ENCODE peak calls at places on chromosomes 7 and 10, in ten cellular contexts. One of them, this sample, is unnamed.

GRCh38 chr10:90966146-90966545 is 45.3 kb upstream of the ANKRD1 start:
- DNase-seq in putamen: no peak
- DNase-seq in stimulated activated CD8-positive, alpha-beta memory T cell treated with anti-CD3 and anti-CD28 coated beads, Interleukin-4, amount 100 ng/mL, for 24 hours: no peak
- DNase-seq in neuronal stem cell: no peak
- DNase-seq in cardiac muscle cell: no peak
- DNase-seq in activated T-cell treated with anti-CD3 and anti-CD28 coated beads, Interleukin-2, amount 50 U/mL, for 72 hours: no peak
- DNase-seq in aorta: no peak
- DNase-seq in NCI-H1105 treated with DMSO at 0.1 percent for 48 hours: no peak
- DNase-seq in H1: no peak
- DNase-seq in nephron progenitor cell: no peak
- DNase-seq in this sample: no peak

GRCh38 chr7:43956022-43956421 is 29.8 kb downstream of the UBE2D4 start:
- DNase-seq in cardiac muscle cell: no peak
- DNase-seq in nephron progenitor cell: no peak
- DNase-seq in activated T-cell treated with anti-CD3 and anti-CD28 coated beads, Interleukin-2, amount 50 U/mL, for 72 hours: no peak
- DNase-seq in neuronal stem cell: no peak
- DNase-seq in NCI-H1105 treated with DMSO at 0.1 percent for 48 hours: no peak
- DNase-seq in aorta: no peak
- DNase-seq in putamen: no peak
- DNase-seq in stimulated activated CD8-positive, alpha-beta memory T cell treated with anti-CD3 and anti-CD28 coated beads, Interleukin-4, amount 100 ng/mL, for 24 hours: no peak
- DNase-seq in H1: no peak
- DNase-seq in this sample: no peak

GRCh38 chr10:86968271-86968993 is at the start of gene ADIRF:
- DNase-seq in activated T-cell treated with anti-CD3 and anti-CD28 coated beads, Interleukin-2, amount 50 U/mL, for 72 hours: no peak
- DNase-seq in H1: peak
- DNase-seq in neuronal stem cell: no peak
- DNase-seq in putamen: no peak
- DNase-seq in aorta: peak
- DNase-seq in NCI-H1105 treated with DMSO at 0.1 percent for 48 hours: no peak
- DNase-seq in nephron progenitor cell: no peak
- DNase-seq in stimulated activated CD8-positive, alpha-beta memory T cell treated with anti-CD3 and anti-CD28 coated beads, Interleukin-4, amount 100 ng/mL, for 24 hours: no peak
- DNase-seq in cardiac muscle cell: no peak
- DNase-seq in this sample: peak

GRCh38 chr10:133476641-133476990 is 22.9 kb downstream of the SCART1 start:
- DNase-seq in stimulated activated CD8-positive, alpha-beta memory T cell treated with anti-CD3 and anti-CD28 coated beads, Interleukin-4, amount 100 ng/mL, for 24 hours: no peak
- DNase-seq in cardiac muscle cell: no peak
- DNase-seq in nephron progenitor cell: no peak
- DNase-seq in neuronal stem cell: no peak
- DNase-seq in aorta: no peak
- DNase-seq in H1: no peak
- DNase-seq in NCI-H1105 treated with DMSO at 0.1 percent for 48 hours: no peak
- DNase-seq in putamen: no peak
- DNase-seq in activated T-cell treated with anti-CD3 and anti-CD28 coated beads, Interleukin-2, amount 50 U/mL, for 72 hours: no peak
- DNase-seq in this sample: no peak

GRCh38 chr7:55074008-55074499 is 55.2 kb downstream of the EGFR start:
- DNase-seq in cardiac muscle cell: no peak
- DNase-seq in nephron progenitor cell: no peak
- DNase-seq in neuronal stem cell: no peak
- DNase-seq in H1: no peak
- DNase-seq in activated T-cell treated with anti-CD3 and anti-CD28 coated beads, Interleukin-2, amount 50 U/mL, for 72 hours: peak
- DNase-seq in NCI-H1105 treated with DMSO at 0.1 percent for 48 hours: no peak
- DNase-seq in stimulated activated CD8-positive, alpha-beta memory T cell treated with anti-CD3 and anti-CD28 coated beads, Interleukin-4, amount 100 ng/mL, for 24 hours: no peak
- DNase-seq in aorta: no peak
- DNase-seq in putamen: no peak
- DNase-seq in this sample: no peak

GRCh38 chr10:128633864-128634541 is 507.8 kb upstream of the MKI67 start:
- DNase-seq in putamen: no peak
- DNase-seq in H1: peak
- DNase-seq in cardiac muscle cell: peak
- DNase-seq in aorta: no peak
- DNase-seq in stimulated activated CD8-positive, alpha-beta memory T cell treated with anti-CD3 and anti-CD28 coated beads, Interleukin-4, amount 100 ng/mL, for 24 hours: no peak
- DNase-seq in nephron progenitor cell: no peak
- DNase-seq in neuronal stem cell: no peak
- DNase-seq in NCI-H1105 treated with DMSO at 0.1 percent for 48 hours: no peak
- DNase-seq in activated T-cell treated with anti-CD3 and anti-CD28 coated beads, Interleukin-2, amount 50 U/mL, for 72 hours: no peak
- DNase-seq in this sample: no peak

GRCh38 chr10:60314306-60314940 is 75.3 kb downstream of the ANK3 start:
- DNase-seq in nephron progenitor cell: no peak
- DNase-seq in putamen: no peak
- DNase-seq in cardiac muscle cell: no peak
- DNase-seq in NCI-H1105 treated with DMSO at 0.1 percent for 48 hours: no peak
- DNase-seq in aorta: no peak
- DNase-seq in stimulated activated CD8-positive, alpha-beta memory T cell treated with anti-CD3 and anti-CD28 coated beads, Interleukin-4, amount 100 ng/mL, for 24 hours: no peak
- DNase-seq in activated T-cell treated with anti-CD3 and anti-CD28 coated beads, Interleukin-2, amount 50 U/mL, for 72 hours: no peak
- DNase-seq in H1: no peak
- DNase-seq in neuronal stem cell: no peak
- DNase-seq in this sample: no peak

GRCh38 chr10:84205049-84205852 is 10.9 kb downstream of the CDHR1 start:
- DNase-seq in nephron progenitor cell: peak
- DNase-seq in neuronal stem cell: peak
- DNase-seq in activated T-cell treated with anti-CD3 and anti-CD28 coated beads, Interleukin-2, amount 50 U/mL, for 72 hours: peak
- DNase-seq in NCI-H1105 treated with DMSO at 0.1 percent for 48 hours: peak
- DNase-seq in putamen: peak
- DNase-seq in H1: peak
- DNase-seq in aorta: no peak
- DNase-seq in stimulated activated CD8-positive, alpha-beta memory T cell treated with anti-CD3 and anti-CD28 coated beads, Interleukin-4, amount 100 ng/mL, for 24 hours: peak
- DNase-seq in cardiac muscle cell: peak
- DNase-seq in this sample: no peak

GRCh38 chr10:71236286-71236685 is 23.9 kb downstream of the UNC5B start:
- DNase-seq in neuronal stem cell: no peak
- DNase-seq in stimulated activated CD8-positive, alpha-beta memory T cell treated with anti-CD3 and anti-CD28 coated beads, Interleukin-4, amount 100 ng/mL, for 24 hours: no peak
- DNase-seq in H1: no peak
- DNase-seq in activated T-cell treated with anti-CD3 and anti-CD28 coated beads, Interleukin-2, amount 50 U/mL, for 72 hours: no peak
- DNase-seq in nephron progenitor cell: peak
- DNase-seq in putamen: no peak
- DNase-seq in aorta: no peak
- DNase-seq in cardiac muscle cell: peak
- DNase-seq in NCI-H1105 treated with DMSO at 0.1 percent for 48 hours: no peak
- DNase-seq in this sample: no peak

GRCh38 chr10:75030371-75030770 is 81.1 kb upstream of the SAMD8 start:
- DNase-seq in aorta: no peak
- DNase-seq in activated T-cell treated with anti-CD3 and anti-CD28 coated beads, Interleukin-2, amount 50 U/mL, for 72 hours: no peak
- DNase-seq in nephron progenitor cell: no peak
- DNase-seq in NCI-H1105 treated with DMSO at 0.1 percent for 48 hours: no peak
- DNase-seq in neuronal stem cell: no peak
- DNase-seq in stimulated activated CD8-positive, alpha-beta memory T cell treated with anti-CD3 and anti-CD28 coated beads, Interleukin-4, amount 100 ng/mL, for 24 hours: no peak
- DNase-seq in cardiac muscle cell: no peak
- DNase-seq in putamen: no peak
- DNase-seq in H1: no peak
- DNase-seq in this sample: no peak

GRCh38 chr7:90766814-90767564 is 170.9 kb downstream of the CDK14 start:
- DNase-seq in nephron progenitor cell: peak
- DNase-seq in H1: no peak
- DNase-seq in activated T-cell treated with anti-CD3 and anti-CD28 coated beads, Interleukin-2, amount 50 U/mL, for 72 hours: no peak
- DNase-seq in putamen: no peak
- DNase-seq in aorta: peak
- DNase-seq in NCI-H1105 treated with DMSO at 0.1 percent for 48 hours: no peak
- DNase-seq in cardiac muscle cell: peak
- DNase-seq in neuronal stem cell: peak
- DNase-seq in stimulated activated CD8-positive, alpha-beta memory T cell treated with anti-CD3 and anti-CD28 coated beads, Interleukin-4, amount 100 ng/mL, for 24 hours: no peak
- DNase-seq in this sample: no peak

GRCh38 chr7:55066479-55066878 is 47.7 kb downstream of the EGFR start:
- DNase-seq in stimulated activated CD8-positive, alpha-beta memory T cell treated with anti-CD3 and anti-CD28 coated beads, Interleukin-4, amount 100 ng/mL, for 24 hours: no peak
- DNase-seq in neuronal stem cell: no peak
- DNase-seq in H1: no peak
- DNase-seq in cardiac muscle cell: no peak
- DNase-seq in NCI-H1105 treated with DMSO at 0.1 percent for 48 hours: no peak
- DNase-seq in nephron progenitor cell: no peak
- DNase-seq in activated T-cell treated with anti-CD3 and anti-CD28 coated beads, Interleukin-2, amount 50 U/mL, for 72 hours: no peak
- DNase-seq in aorta: no peak
- DNase-seq in putamen: no peak
- DNase-seq in this sample: no peak

GRCh38 chr7:119896386-119896785 is 376.6 kb upstream of the KCND2 start:
- DNase-seq in NCI-H1105 treated with DMSO at 0.1 percent for 48 hours: no peak
- DNase-seq in cardiac muscle cell: no peak
- DNase-seq in H1: no peak
- DNase-seq in stimulated activated CD8-positive, alpha-beta memory T cell treated with anti-CD3 and anti-CD28 coated beads, Interleukin-4, amount 100 ng/mL, for 24 hours: no peak
- DNase-seq in activated T-cell treated with anti-CD3 and anti-CD28 coated beads, Interleukin-2, amount 50 U/mL, for 72 hours: no peak
- DNase-seq in putamen: no peak
- DNase-seq in aorta: no peak
- DNase-seq in neuronal stem cell: no peak
- DNase-seq in nephron progenitor cell: no peak
- DNase-seq in this sample: no peak

GRCh38 chr7:48209004-48209600 is 37.8 kb downstream of the ABCA13 start:
- DNase-seq in nephron progenitor cell: no peak
- DNase-seq in neuronal stem cell: no peak
- DNase-seq in NCI-H1105 treated with DMSO at 0.1 percent for 48 hours: no peak
- DNase-seq in activated T-cell treated with anti-CD3 and anti-CD28 coated beads, Interleukin-2, amount 50 U/mL, for 72 hours: no peak
- DNase-seq in putamen: no peak
- DNase-seq in aorta: no peak
- DNase-seq in stimulated activated CD8-positive, alpha-beta memory T cell treated with anti-CD3 and anti-CD28 coated beads, Interleukin-4, amount 100 ng/mL, for 24 hours: no peak
- DNase-seq in H1: no peak
- DNase-seq in cardiac muscle cell: no peak
- DNase-seq in this sample: no peak

GRCh38 chr7:105800442-105800841 is 76.0 kb downstream of the ATXN7L1 start:
- DNase-seq in neuronal stem cell: no peak
- DNase-seq in NCI-H1105 treated with DMSO at 0.1 percent for 48 hours: no peak
- DNase-seq in aorta: no peak
- DNase-seq in activated T-cell treated with anti-CD3 and anti-CD28 coated beads, Interleukin-2, amount 50 U/mL, for 72 hours: peak
- DNase-seq in putamen: no peak
- DNase-seq in cardiac muscle cell: no peak
- DNase-seq in stimulated activated CD8-positive, alpha-beta memory T cell treated with anti-CD3 and anti-CD28 coated beads, Interleukin-4, amount 100 ng/mL, for 24 hours: no peak
- DNase-seq in nephron progenitor cell: no peak
- DNase-seq in H1: no peak
- DNase-seq in this sample: no peak

GRCh38 chr10:80540644-80541143 is 3.0 kb downstream of the SH2D4B start:
- DNase-seq in nephron progenitor cell: no peak
- DNase-seq in H1: no peak
- DNase-seq in cardiac muscle cell: no peak
- DNase-seq in activated T-cell treated with anti-CD3 and anti-CD28 coated beads, Interleukin-2, amount 50 U/mL, for 72 hours: no peak
- DNase-seq in neuronal stem cell: no peak
- DNase-seq in NCI-H1105 treated with DMSO at 0.1 percent for 48 hours: no peak
- DNase-seq in stimulated activated CD8-positive, alpha-beta memory T cell treated with anti-CD3 and anti-CD28 coated beads, Interleukin-4, amount 100 ng/mL, for 24 hours: no peak
- DNase-seq in putamen: no peak
- DNase-seq in aorta: no peak
- DNase-seq in this sample: no peak

GRCh38 chr7:21939858-21940322 is 5.8 kb downstream of the CDCA7L start:
- DNase-seq in activated T-cell treated with anti-CD3 and anti-CD28 coated beads, Interleukin-2, amount 50 U/mL, for 72 hours: no peak
- DNase-seq in cardiac muscle cell: no peak
- DNase-seq in putamen: no peak
- DNase-seq in aorta: no peak
- DNase-seq in H1: no peak
- DNase-seq in neuronal stem cell: no peak
- DNase-seq in stimulated activated CD8-positive, alpha-beta memory T cell treated with anti-CD3 and anti-CD28 coated beads, Interleukin-4, amount 100 ng/mL, for 24 hours: no peak
- DNase-seq in nephron progenitor cell: no peak
- DNase-seq in NCI-H1105 treated with DMSO at 0.1 percent for 48 hours: no peak
- DNase-seq in this sample: no peak

GRCh38 chr7:88477957-88478356 is 171.3 kb upstream of the STEAP4 start:
- DNase-seq in H1: no peak
- DNase-seq in NCI-H1105 treated with DMSO at 0.1 percent for 48 hours: no peak
- DNase-seq in putamen: no peak
- DNase-seq in nephron progenitor cell: no peak
- DNase-seq in cardiac muscle cell: no peak
- DNase-seq in aorta: no peak
- DNase-seq in activated T-cell treated with anti-CD3 and anti-CD28 coated beads, Interleukin-2, amount 50 U/mL, for 72 hours: no peak
- DNase-seq in neuronal stem cell: no peak
- DNase-seq in stimulated activated CD8-positive, alpha-beta memory T cell treated with anti-CD3 and anti-CD28 coated beads, Interleukin-4, amount 100 ng/mL, for 24 hours: no peak
- DNase-seq in this sample: no peak

GRCh38 chr7:19944363-19945120 is 171.1 kb upstream of the TMEM196 start:
- DNase-seq in aorta: no peak
- DNase-seq in cardiac muscle cell: no peak
- DNase-seq in neuronal stem cell: no peak
- DNase-seq in NCI-H1105 treated with DMSO at 0.1 percent for 48 hours: no peak
- DNase-seq in H1: no peak
- DNase-seq in putamen: no peak
- DNase-seq in stimulated activated CD8-positive, alpha-beta memory T cell treated with anti-CD3 and anti-CD28 coated beads, Interleukin-4, amount 100 ng/mL, for 24 hours: no peak
- DNase-seq in nephron progenitor cell: no peak
- DNase-seq in activated T-cell treated with anti-CD3 and anti-CD28 coated beads, Interleukin-2, amount 50 U/mL, for 72 hours: no peak
- DNase-seq in this sample: no peak

GRCh38 chr7:7553386-7553785 is 13.3 kb upstream of the MIOS start:
- DNase-seq in aorta: no peak
- DNase-seq in nephron progenitor cell: no peak
- DNase-seq in stimulated activated CD8-positive, alpha-beta memory T cell treated with anti-CD3 and anti-CD28 coated beads, Interleukin-4, amount 100 ng/mL, for 24 hours: no peak
- DNase-seq in activated T-cell treated with anti-CD3 and anti-CD28 coated beads, Interleukin-2, amount 50 U/mL, for 72 hours: no peak
- DNase-seq in neuronal stem cell: no peak
- DNase-seq in NCI-H1105 treated with DMSO at 0.1 percent for 48 hours: no peak
- DNase-seq in H1: no peak
- DNase-seq in putamen: no peak
- DNase-seq in cardiac muscle cell: no peak
- DNase-seq in this sample: no peak

GRCh38 chr10:133231946-133232574 is 2.0 kb downstream of the UTF1 start:
- DNase-seq in neuronal stem cell: no peak
- DNase-seq in stimulated activated CD8-positive, alpha-beta memory T cell treated with anti-CD3 and anti-CD28 coated beads, Interleukin-4, amount 100 ng/mL, for 24 hours: no peak
- DNase-seq in cardiac muscle cell: no peak
- DNase-seq in nephron progenitor cell: no peak
- DNase-seq in aorta: no peak
- DNase-seq in H1: no peak
- DNase-seq in putamen: no peak
- DNase-seq in activated T-cell treated with anti-CD3 and anti-CD28 coated beads, Interleukin-2, amount 50 U/mL, for 72 hours: no peak
- DNase-seq in NCI-H1105 treated with DMSO at 0.1 percent for 48 hours: no peak
- DNase-seq in this sample: no peak

GRCh38 chr7:129126314-129126713 is 18.2 kb upstream of the TSPAN33 start:
- DNase-seq in activated T-cell treated with anti-CD3 and anti-CD28 coated beads, Interleukin-2, amount 50 U/mL, for 72 hours: no peak
- DNase-seq in neuronal stem cell: no peak
- DNase-seq in nephron progenitor cell: no peak
- DNase-seq in H1: peak
- DNase-seq in aorta: no peak
- DNase-seq in cardiac muscle cell: no peak
- DNase-seq in NCI-H1105 treated with DMSO at 0.1 percent for 48 hours: no peak
- DNase-seq in putamen: no peak
- DNase-seq in stimulated activated CD8-positive, alpha-beta memory T cell treated with anti-CD3 and anti-CD28 coated beads, Interleukin-4, amount 100 ng/mL, for 24 hours: no peak
- DNase-seq in this sample: no peak

GRCh38 chr7:135653285-135654080 is 8.8 kb upstream of the STMP1 start:
- DNase-seq in putamen: no peak
- DNase-seq in H1: no peak
- DNase-seq in activated T-cell treated with anti-CD3 and anti-CD28 coated beads, Interleukin-2, amount 50 U/mL, for 72 hours: no peak
- DNase-seq in NCI-H1105 treated with DMSO at 0.1 percent for 48 hours: no peak
- DNase-seq in nephron progenitor cell: no peak
- DNase-seq in stimulated activated CD8-positive, alpha-beta memory T cell treated with anti-CD3 and anti-CD28 coated beads, Interleukin-4, amount 100 ng/mL, for 24 hours: no peak
- DNase-seq in neuronal stem cell: no peak
- DNase-seq in cardiac muscle cell: peak
- DNase-seq in aorta: no peak
- DNase-seq in this sample: no peak

GRCh38 chr7:122305475-122306319 is 1.1 kb upstream of the FEZF1 start:
- DNase-seq in stimulated activated CD8-positive, alpha-beta memory T cell treated with anti-CD3 and anti-CD28 coated beads, Interleukin-4, amount 100 ng/mL, for 24 hours: no peak
- DNase-seq in H1: peak
- DNase-seq in nephron progenitor cell: peak
- DNase-seq in aorta: peak
- DNase-seq in cardiac muscle cell: peak
- DNase-seq in neuronal stem cell: no peak
- DNase-seq in NCI-H1105 treated with DMSO at 0.1 percent for 48 hours: peak
- DNase-seq in putamen: no peak
- DNase-seq in activated T-cell treated with anti-CD3 and anti-CD28 coated beads, Interleukin-2, amount 50 U/mL, for 72 hours: no peak
- DNase-seq in this sample: peak

GRCh38 chr7:44046321-44047061 is 2.0 kb downstream of the DBNL start:
- DNase-seq in nephron progenitor cell: no peak
- DNase-seq in activated T-cell treated with anti-CD3 and anti-CD28 coated beads, Interleukin-2, amount 50 U/mL, for 72 hours: peak
- DNase-seq in stimulated activated CD8-positive, alpha-beta memory T cell treated with anti-CD3 and anti-CD28 coated beads, Interleukin-4, amount 100 ng/mL, for 24 hours: no peak
- DNase-seq in aorta: no peak
- DNase-seq in H1: no peak
- DNase-seq in putamen: no peak
- DNase-seq in NCI-H1105 treated with DMSO at 0.1 percent for 48 hours: no peak
- DNase-seq in neuronal stem cell: no peak
- DNase-seq in cardiac muscle cell: no peak
- DNase-seq in this sample: no peak

GRCh38 chr7:19747740-19748339 is 25.6 kb downstream of the TMEM196 start:
- DNase-seq in stimulated activated CD8-positive, alpha-beta memory T cell treated with anti-CD3 and anti-CD28 coated beads, Interleukin-4, amount 100 ng/mL, for 24 hours: no peak
- DNase-seq in NCI-H1105 treated with DMSO at 0.1 percent for 48 hours: peak
- DNase-seq in cardiac muscle cell: peak
- DNase-seq in H1: no peak
- DNase-seq in aorta: no peak
- DNase-seq in activated T-cell treated with anti-CD3 and anti-CD28 coated beads, Interleukin-2, amount 50 U/mL, for 72 hours: no peak
- DNase-seq in putamen: peak
- DNase-seq in nephron progenitor cell: peak
- DNase-seq in neuronal stem cell: peak
- DNase-seq in this sample: no peak

GRCh38 chr10:127198721-127199120 is 2.3 kb upstream of the INSYN2A start:
- DNase-seq in H1: no peak
- DNase-seq in cardiac muscle cell: no peak
- DNase-seq in aorta: no peak
- DNase-seq in putamen: no peak
- DNase-seq in stimulated activated CD8-positive, alpha-beta memory T cell treated with anti-CD3 and anti-CD28 coated beads, Interleukin-4, amount 100 ng/mL, for 24 hours: no peak
- DNase-seq in NCI-H1105 treated with DMSO at 0.1 percent for 48 hours: no peak
- DNase-seq in nephron progenitor cell: no peak
- DNase-seq in activated T-cell treated with anti-CD3 and anti-CD28 coated beads, Interleukin-2, amount 50 U/mL, for 72 hours: no peak
- DNase-seq in neuronal stem cell: no peak
- DNase-seq in this sample: no peak

GRCh38 chr7:33040803-33041516 is 21.6 kb downstream of the NT5C3A start:
- DNase-seq in NCI-H1105 treated with DMSO at 0.1 percent for 48 hours: no peak
- DNase-seq in activated T-cell treated with anti-CD3 and anti-CD28 coated beads, Interleukin-2, amount 50 U/mL, for 72 hours: peak
- DNase-seq in cardiac muscle cell: peak
- DNase-seq in aorta: no peak
- DNase-seq in stimulated activated CD8-positive, alpha-beta memory T cell treated with anti-CD3 and anti-CD28 coated beads, Interleukin-4, amount 100 ng/mL, for 24 hours: peak
- DNase-seq in nephron progenitor cell: no peak
- DNase-seq in H1: no peak
- DNase-seq in neuronal stem cell: no peak
- DNase-seq in putamen: peak
- DNase-seq in this sample: no peak

This sample was measured in chondrocyte.